ENCODE peak calls at places on chromosomes 2 and 18, in nine cellular contexts. M is sciatic nerve; G is nucleus accumbens; K is kidney; Z is Right ventricle myocardium superior; B is stimulated activated CD4-positive, alpha-beta T cell treated with anti-CD3 and anti-CD28 coated beads, TNF-alpha, amount 100 ng/mL, for 4 hours; U is EL; H is T-cell; Q is 8988T. F is an unnamed sample.

GRCh38 chr2:205766765-205767359 is 84.6 kb downstream of the NRP2 start:
- DNase-seq in G (peak; percentile 24), B (no peak), K (no peak), H (peak; percentile 19), Z (peak; percentile 62), M (peak; percentile 84), U (peak; percentile 54), Q (no peak), F (no peak)

GRCh38 chr2:241701155-241701404 is 759 bp upstream of the ING5 start:
- DNase-seq in Z (no peak), B (no peak), H (no peak), K (no peak), Q (no peak), U (no peak), M (no peak), G (no peak), F (no peak)

GRCh38 chr18:75157359-75157758 is 51.6 kb downstream of the PTGR3 start:
- DNase-seq in Z (no peak), B (no peak), H (no peak), U (no peak), G (no peak), K (no peak), M (no peak), Q (no peak), F (no peak)

GRCh38 chr18:76988015-76988826 is 144.4 kb downstream of the MBP start:
- DNase-seq in B (no peak), Z (peak; percentile 72), U (no peak), Q (no peak), H (no peak), M (no peak), G (no peak), K (peak; percentile 65), F (no peak)

GRCh38 chr2:219596954-219597551 is 604 bp upstream of the STK11IP start:
- DNase-seq in G (no peak), U (no peak), Z (no peak), K (no peak), Q (no peak), H (no peak), B (no peak), M (no peak), F (no peak)

GRCh38 chr2:47239119-47239969 is 84.2 kb upstream of the STPG4 start:
- DNase-seq in B (no peak), K (no peak), H (no peak), M (no peak), G (no peak), Q (no peak), U (no peak), Z (no peak), F (no peak)

GRCh38 chr2:170544817-170545216 is 170.3 kb upstream of the SP5 start:
- DNase-seq in M (no peak), B (no peak), K (no peak), Q (no peak), G (no peak), H (no peak), U (no peak), Z (no peak), F (no peak)

GRCh38 chr2:197705143-197705911 is at the start of gene MARS2:
- DNase-seq in K (peak; percentile 97), Q (peak; percentile 75), M (peak; percentile 95), G (peak; percentile 84), U (peak; percentile 91), Z (peak; percentile 97), H (peak; percentile 92), B (peak; percentile 87), F (peak; percentile 99)

GRCh38 chr2:212359425-212360067 is 179.1 kb downstream of the ERBB4 start:
- DNase-seq in G (no peak), K (no peak), Q (no peak), M (no peak), Z (no peak), U (no peak), H (no peak), B (no peak), F (no peak)

GRCh38 chr2:30385327-30385726 is 61.7 kb upstream of the LCLAT1 start:
- DNase-seq in G (no peak), Q (no peak), B (no peak), U (peak; percentile 32), K (no peak), H (no peak), M (no peak), Z (no peak), F (no peak)

GRCh38 chr2:186486651-186487647 is 889 bp downstream of the ZC3H15 start:
- DNase-seq in M (no peak), Z (no peak), K (no peak), G (no peak), Q (no peak), H (no peak), U (peak; percentile 28), B (no peak), F (no peak)

GRCh38 chr2:225998653-225999052 is 599.1 kb downstream of the NYAP2 start:
- DNase-seq in G (no peak), B (no peak), U (peak; percentile 50), Z (no peak), K (no peak), Q (no peak), M (no peak), H (no peak), F (no peak)

GRCh38 chr18:77066101-77066500 is 66.5 kb downstream of the MBP start:
- DNase-seq in M (no peak), G (no peak), Q (no peak), B (no peak), H (no peak), U (no peak), Z (no peak), K (no peak), F (no peak)